ENCODE peak calls at places on chromosomes 6 and 20, in nine cellular contexts. O is transverse colon, S is breast epithelium, M is body of pancreas, W is aorta, G is PC-3, A is heart left ventricle, U is heart right ventricle, L is mammary epithelial cell. P is an unnamed sample.

GRCh38 chr20:51750037-51750769 is 18.0 kb downstream of the ATP9A start:
- DNase-seq in G (peak; percentile 100), A (peak; percentile 43), L (peak; percentile 94), O (peak; percentile 89), U (peak; percentile 55), S (peak; percentile 80), M (peak; percentile 94), W (peak; percentile 89), P (no peak)

GRCh38 chr6:115001726-115002436 is 659.1 kb upstream of the HS3ST5 start:
- DNase-seq in A (no peak), W (no peak), S (no peak), G (peak; percentile 4), L (peak; percentile 3), M (no peak), O (no peak), U (no peak), P (no peak)

GRCh38 chr6:82364087-82365010 is 732 bp downstream of the TPBG start:
- DNase-seq in W (peak; percentile 70), M (peak; percentile 55), S (peak; percentile 67), G (peak; percentile 68), U (peak; percentile 50), L (peak; percentile 77), A (peak; percentile 63), O (peak; percentile 46), P (no peak)

GRCh38 chr20:11217322-11217989 is 543.7 kb upstream of the JAG1 start:
- DNase-seq in O (no peak), U (no peak), S (no peak), A (no peak), M (no peak), W (no peak), G (no peak), L (no peak), P (no peak)

GRCh38 chr6:140043762-140044378 is 669.4 kb upstream of the CITED2 start:
- DNase-seq in O (no peak), A (no peak), S (no peak), G (peak; percentile 77), M (no peak), L (peak; percentile 83), W (no peak), U (no peak), P (no peak)

GRCh38 chr6:37595859-37596258 is 96.2 kb upstream of the CCDC167 start:
- DNase-seq in M (no peak), O (no peak), S (no peak), A (no peak), U (no peak), G (no peak), W (no peak), L (no peak), P (no peak)

GRCh38 chr6:24549674-24550418 is 55.1 kb downstream of the ALDH5A1 start:
- DNase-seq in O (no peak), A (no peak), G (peak; percentile 7), L (no peak), S (no peak), M (no peak), W (no peak), U (no peak), P (no peak)

GRCh38 chr6:158655569-158656450 is 6.0 kb downstream of the SYTL3 start:
- DNase-seq in M (no peak), G (no peak), U (no peak), O (no peak), W (no peak), A (no peak), L (no peak), S (no peak), P (no peak)

GRCh38 chr6:77463881-77464867 is 883 bp upstream of the HTR1B start:
- DNase-seq in U (no peak), M (no peak), L (no peak), S (no peak), O (no peak), G (no peak), W (peak; percentile 52), A (no peak), P (no peak)

GRCh38 chr6:146339716-146340115 is 203.9 kb upstream of the RAB32 start:
- DNase-seq in U (no peak), A (no peak), L (no peak), O (no peak), S (no peak), M (no peak), W (no peak), G (peak; percentile 51), P (no peak)

GRCh38 chr6:82906489-82906888 is 159.2 kb downstream of the UBE3D start:
- DNase-seq in O (no peak), L (no peak), G (peak; percentile 6), S (no peak), A (no peak), W (no peak), M (no peak), U (no peak), P (no peak)

GRCh38 chr6:133165235-133165634 is 75.9 kb upstream of the EYA4 start:
- DNase-seq in U (no peak), M (no peak), O (no peak), G (peak; percentile 51), W (no peak), S (no peak), A (no peak), L (no peak), P (no peak)

GRCh38 chr6:167840526-167841179 is 13.9 kb downstream of the AFDN start:
- DNase-seq in O (no peak), G (no peak), S (no peak), U (no peak), L (no peak), W (no peak), M (no peak), A (no peak), P (no peak)
- H3K4me1 ChIP-seq in O (peaks cover 43% of the 10 kb centered on the region), G (peaks cover 19% of the 10 kb centered on the region), S (no peaks in the 10 kb centered on the region), U (peaks cover 27% of the 10 kb centered on the region), L (peaks cover 4% of the 10 kb centered on the region), W (peaks cover 1% of the 10 kb centered on the region), M (peaks cover 45% of the 10 kb centered on the region), A (peaks cover 28% of the 10 kb centered on the region), P (peaks cover 6% of the 10 kb centered on the region)

GRCh38 chr6:85404497-85405174 is 45.2 kb upstream of the NT5E start:
- DNase-seq in S (no peak), M (peak; percentile 52), L (peak; percentile 94), U (no peak), G (peak; percentile 94), O (peak; percentile 60), W (peak; percentile 79), A (no peak), P (no peak)
- H3K27ac ChIP-seq in S (no peak overlapping the region), M (peak overlapping the region; percentile 71), L (peak overlapping the region; percentile 96), U (no peak overlapping the region), G (peak overlapping the region; percentile 95), O (peak overlapping the region; percentile 75), W (peak overlapping the region; percentile 77), A (no peak overlapping the region), P (no peak overlapping the region)

DNA sequence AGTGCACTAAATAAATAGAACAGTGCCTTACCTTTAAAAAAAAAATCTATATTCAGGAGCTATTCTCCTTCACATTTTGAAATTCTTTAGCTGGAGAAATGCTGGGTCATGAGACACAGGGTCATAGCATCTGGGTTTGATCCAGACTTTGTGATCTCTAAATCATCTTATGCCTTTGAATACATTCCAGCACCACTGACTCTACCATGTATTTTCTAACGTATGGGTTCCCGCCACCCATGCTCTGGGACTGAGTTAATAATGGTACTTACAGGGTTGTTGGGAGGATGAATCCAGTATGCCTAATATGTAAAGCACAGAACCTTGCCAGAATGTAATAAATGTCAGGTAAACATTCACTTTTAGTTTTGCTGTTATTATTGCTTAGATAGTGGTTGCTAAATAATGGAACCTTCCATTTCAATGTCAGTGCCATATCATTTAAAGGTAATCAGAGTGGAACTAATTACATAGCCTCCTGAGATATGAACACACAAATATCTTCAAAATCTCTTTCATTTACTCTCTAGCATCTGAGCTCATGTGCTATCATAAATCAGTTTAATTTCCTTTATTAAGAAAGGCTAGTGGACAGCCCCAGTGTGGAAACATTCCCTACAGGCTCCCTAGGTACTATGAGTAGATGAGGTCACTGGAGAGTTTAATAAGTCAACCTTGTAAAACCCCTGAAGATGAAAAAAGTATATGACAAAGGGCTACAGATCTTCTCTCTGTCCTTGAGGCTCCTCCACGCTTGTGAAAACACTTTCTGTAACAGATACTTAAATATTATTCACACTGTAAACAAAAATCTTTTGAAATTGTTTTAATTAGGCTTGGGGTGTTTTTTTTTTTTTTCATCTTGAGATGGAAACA is 226.7 kb downstream of the ALDH8A1 start:
- DNase-seq in A (no peak), U (no peak), M (no peak), G (no peak), O (no peak), W (no peak), S (no peak), L (no peak), P (no peak)
- H3K4me1 ChIP-seq in A (peaks cover 54% of the 10 kb centered on the region), U (peaks cover 47% of the 10 kb centered on the region), M (no peaks in the 10 kb centered on the region), G (peaks cover 16% of the 10 kb centered on the region), O (peaks cover 30% of the 10 kb centered on the region), W (peaks cover 1% of the 10 kb centered on the region), S (peaks cover 4% of the 10 kb centered on the region), L (no peaks in the 10 kb centered on the region), P (no peaks in the 10 kb centered on the region)

DNA sequence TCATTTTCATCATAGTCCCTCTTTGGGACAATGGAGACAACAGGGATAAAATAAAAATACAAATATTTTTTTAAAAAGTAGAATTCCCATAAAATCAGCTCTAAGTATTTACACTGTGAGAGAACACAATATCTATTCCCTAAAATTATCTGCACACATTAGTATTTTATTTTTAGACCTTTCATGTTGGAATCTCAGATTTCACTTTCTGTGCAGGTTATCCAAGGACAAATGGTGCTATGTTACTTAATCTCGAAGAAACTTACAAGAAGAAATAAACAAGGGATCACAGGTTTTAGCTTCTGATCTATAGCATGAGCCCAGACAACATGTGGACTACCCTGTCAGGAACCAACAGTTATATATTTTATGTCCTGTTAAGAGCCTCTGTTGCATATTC is 23.0 kb upstream of the LYRM2 start:
- DNase-seq in W (no peak), A (no peak), O (no peak), M (no peak), G (no peak), S (no peak), L (no peak), U (no peak), P (no peak)
- H3K27ac ChIP-seq in W (no peak overlapping the region), A (no peak overlapping the region), O (no peak overlapping the region), M (no peak overlapping the region), G (no peak overlapping the region), S (no peak overlapping the region), L (no peak overlapping the region), U (no peak overlapping the region), P (no peak overlapping the region)

GRCh38 chr20:48192109-48192508 is 406.8 kb upstream of the SULF2 start:
- DNase-seq in U (no peak), S (no peak), L (no peak), M (no peak), W (peak; percentile 24), G (no peak), O (peak; percentile 61), A (no peak), P (no peak)

GRCh38 chr20:48187891-48188290 is 402.6 kb upstream of the SULF2 start:
- DNase-seq in U (no peak), A (no peak), G (no peak), M (no peak), L (no peak), W (peak; percentile 7), O (no peak), S (no peak), P (no peak)

GRCh38 chr20:48189177-48189576 is 403.9 kb upstream of the SULF2 start:
- DNase-seq in L (peak; percentile 83), W (peak; percentile 24), A (no peak), G (peak; percentile 63), O (no peak), S (no peak), U (no peak), M (no peak), P (peak; percentile 13)

GRCh38 chr20:48191200-48191599 is 405.9 kb upstream of the SULF2 start:
- DNase-seq in S (no peak), G (peak; percentile 50), U (no peak), W (peak; percentile 9), O (no peak), A (no peak), L (no peak), M (no peak), P (no peak)

GRCh38 chr20:48190757-48191156 is 405.5 kb upstream of the SULF2 start:
- DNase-seq in S (no peak), M (no peak), U (no peak), O (peak; percentile 40), A (no peak), W (peak; percentile 4), G (no peak), L (no peak), P (no peak)
- H3K4me1 ChIP-seq in S (no peaks in the 10 kb centered on the region), M (no peaks in the 10 kb centered on the region), U (no peaks in the 10 kb centered on the region), O (peaks cover 34% of the 10 kb centered on the region), A (no peaks in the 10 kb centered on the region), W (no peaks in the 10 kb centered on the region), G (peaks cover 7% of the 10 kb centered on the region), L (peaks cover 31% of the 10 kb centered on the region), P (no peaks in the 10 kb centered on the region)

P was measured in iPS DF 6.9.